ENCODE peak calls at places on chromosomes 12 and 14, in five cellular contexts. Y, V, R, D and T are unnamed samples.

GRCh38 chr12:79057540-79057939 is 193.0 kb downstream of the SYT1 start:
- DNase-seq in R (no peak), V (no peak), Y (no peak), D (no peak), T (no peak)

GRCh38 chr12:52228366-52228765 is 4.7 kb upstream of the KRT7 start:
- DNase-seq in R (no peak), V (no peak), D (peak), Y (no peak), T (no peak)

GRCh38 chr12:12024958-12025682 is 45.6 kb upstream of the BCL2L14 start:
- DNase-seq in D (no peak), R (peak), Y (no peak), V (no peak), T (no peak)

GRCh38 chr14:61034416-61035100 is 53.5 kb downstream of the SLC38A6 start:
- DNase-seq in Y (no peak), V (no peak), R (peak), D (peak), T (no peak)

GRCh38 chr12:111753144-111753881 is 13.4 kb upstream of the ALDH2 start:
- DNase-seq in D (peak), V (peak), R (peak), Y (peak), T (peak)

GRCh38 chr14:89327771-89328212 is 89.2 kb downstream of the FOXN3 start:
- DNase-seq in R (no peak), V (no peak), D (peak), Y (no peak), T (no peak)

GRCh38 chr14:72518809-72519377 is 375.0 kb downstream of the DPF3 start:
- DNase-seq in V (no peak), R (peak), D (no peak), Y (no peak), T (peak)

GRCh38 chr14:91945776-91946305 is 1.7 kb downstream of the FBLN5 start:
- DNase-seq in D (no peak), V (no peak), R (no peak), Y (no peak), T (no peak)

GRCh38 chr12:51926718-51927117 is 19.4 kb downstream of the ACVRL1 start:
- DNase-seq in Y (peak), V (no peak), D (peak), R (no peak), T (peak)

GRCh38 chr14:32986791-32987545 is 48.3 kb downstream of the NPAS3 start:
- DNase-seq in V (peak), Y (peak), D (no peak), R (no peak), T (no peak)

GRCh38 chr12:56348776-56349175 is 10.1 kb downstream of the IL23A start:
- DNase-seq in D (no peak), R (no peak), Y (no peak), V (no peak), T (no peak)

GRCh38 chr12:105214670-105215375 is 21.2 kb downstream of the APPL2 start:
- DNase-seq in V (no peak), D (peak), Y (no peak), R (no peak), T (peak)

GRCh38 chr14:59067135-59067894 is 121.2 kb upstream of the DAAM1 start:
- DNase-seq in Y (no peak), R (no peak), D (no peak), V (no peak), T (peak)